ENCODE peak calls at places on chromosomes 12 and 14, in four cellular contexts. One of them, this sample, is unnamed.
A peak's percentile ranks its signal among the peaks of the same experiment; 100 is the strongest.

GRCh38 chr12:67804168-67804567 is 155.6 kb downstream of the DYRK2 start:
- DNase-seq in K562: no peak
- DNase-seq in SK-N-SH: no peak
- DNase-seq in H1: no peak
- DNase-seq in this sample: no peak

GRCh38 chr12:67892289-67892688 is 97.0 kb upstream of the IFNG-AS1 start:
- DNase-seq in SK-N-SH: peak; percentile 12
- DNase-seq in K562: no peak
- DNase-seq in H1: no peak
- DNase-seq in this sample: no peak

GRCh38 chr14:83556746-83557460 is 1973.0 kb upstream of the FLRT2 start:
- DNase-seq in H1: no peak
- DNase-seq in K562: no peak
- DNase-seq in SK-N-SH: no peak
- DNase-seq in this sample: no peak

GRCh38 chr14:31197671-31198070 is 9.9 kb downstream of the HECTD1 start:
- DNase-seq in SK-N-SH: no peak
- DNase-seq in H1: no peak
- DNase-seq in K562: no peak
- DNase-seq in this sample: no peak

GRCh38 chr12:79021021-79021420 is 156.4 kb downstream of the SYT1 start:
- DNase-seq in SK-N-SH: no peak
- DNase-seq in K562: no peak
- DNase-seq in H1: no peak
- DNase-seq in this sample: no peak

GRCh38 chr12:67592228-67593011 is 56.1 kb upstream of the DYRK2 start:
- DNase-seq in SK-N-SH: no peak
- DNase-seq in K562: no peak
- DNase-seq in H1: no peak
- DNase-seq in this sample: no peak

GRCh38 chr12:6273931-6274687 is 36.4 kb upstream of the PLEKHG6 start:
- DNase-seq in K562: no peak
- DNase-seq in SK-N-SH: peak; percentile 55
- DNase-seq in H1: no peak
- DNase-seq in this sample: no peak

GRCh38 chr12:87982208-87982607 is 47.0 kb downstream of the C12orf50 start:
- DNase-seq in K562: no peak
- DNase-seq in H1: no peak
- DNase-seq in SK-N-SH: no peak
- DNase-seq in this sample: no peak

GRCh38 chr14:106691601-106692291 is 1165.4 kb downstream of the TMEM121 start:
- DNase-seq in H1: no peak
- DNase-seq in SK-N-SH: peak; percentile 23
- DNase-seq in K562: peak; percentile 15
- DNase-seq in this sample: peak; percentile 39

GRCh38 chr12:79773896-79774295 is 83.1 kb upstream of the PAWR start:
- DNase-seq in H1: no peak
- DNase-seq in K562: no peak
- DNase-seq in SK-N-SH: no peak
- DNase-seq in this sample: no peak

GRCh38 chr12:110932048-110932447 is 11.7 kb upstream of the MYL2 start:
- DNase-seq in K562: no peak
- DNase-seq in H1: no peak
- DNase-seq in SK-N-SH: peak; percentile 40
- DNase-seq in this sample: no peak

GRCh38 chr14:60815371-60815770 is 80.8 kb downstream of the MNAT1 start:
- DNase-seq in K562: no peak
- DNase-seq in SK-N-SH: no peak
- DNase-seq in H1: no peak
- DNase-seq in this sample: no peak

GRCh38 chr14:74501135-74501614 is 7.6 kb downstream of the ISCA2 start:
- DNase-seq in H1: peak; percentile 56
- DNase-seq in K562: peak; percentile 27
- DNase-seq in SK-N-SH: peak; percentile 87
- DNase-seq in this sample: no peak

DNA sequence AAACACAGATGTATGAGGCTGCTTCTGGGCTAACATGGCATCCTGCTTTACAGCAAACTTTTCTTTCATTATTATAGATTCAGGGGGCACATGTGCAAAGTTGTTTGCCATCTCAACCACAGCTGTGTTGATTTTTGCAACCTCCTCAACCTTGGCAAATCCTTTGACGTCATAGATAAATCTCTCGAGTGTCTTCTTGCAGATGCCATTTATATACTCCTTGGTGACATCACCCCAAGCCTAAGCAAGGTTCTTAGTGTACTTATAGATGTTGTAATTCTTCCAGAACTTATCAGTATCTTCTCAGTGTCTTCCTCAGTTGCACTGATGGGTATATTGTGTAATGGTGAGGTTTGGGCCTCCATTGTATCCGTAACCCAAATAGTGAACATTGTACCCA is 135.4 kb upstream of the RPH3A start:
- DNase-seq in SK-N-SH: no peak
- DNase-seq in K562: no peak
- DNase-seq in H1: no peak
- DNase-seq in this sample: no peak
- TF ChIP-seq TAF1 in SK-N-SH: no peak
- TF ChIP-seq TAF1 in K562: no peak
- TF ChIP-seq TAF1 in H1: no peak
- TF ChIP-seq TAF1 in this sample: no peak

GRCh38 chr14:24367506-24368214 is at the start of gene NFATC4:
- DNase-seq in K562: peak; percentile 66
- DNase-seq in SK-N-SH: peak; percentile 88
- DNase-seq in H1: no peak
- DNase-seq in this sample: no peak
- TF ChIP-seq POLR2AphosphoS5 in K562: no peak
- TF ChIP-seq POLR2AphosphoS5 in SK-N-SH: no peak
- TF ChIP-seq POLR2AphosphoS5 in H1: no peak
- TF ChIP-seq POLR2AphosphoS5 in this sample: no peak

GRCh38 chr12:19757317-19757877 is 318.1 kb downstream of the AEBP2 start:
- DNase-seq in H1: no peak
- DNase-seq in SK-N-SH: peak; percentile 31
- DNase-seq in K562: no peak
- DNase-seq in this sample: no peak
- TF ChIP-seq TAF1 in H1: no peak
- TF ChIP-seq TAF1 in SK-N-SH: no peak
- TF ChIP-seq TAF1 in K562: no peak
- TF ChIP-seq TAF1 in this sample: no peak

GRCh38 chr12:56161677-56162351 is 3.7 kb downstream of the MYL6 start:
- DNase-seq in SK-N-SH: no peak
- DNase-seq in K562: no peak
- DNase-seq in H1: no peak
- DNase-seq in this sample: no peak

GRCh38 chr12:56162468-56163290 is 4.5 kb downstream of the MYL6 start:
- DNase-seq in H1: no peak
- DNase-seq in SK-N-SH: no peak
- DNase-seq in K562: no peak
- DNase-seq in this sample: no peak

GRCh38 chr12:56160160-56160763 is 2.1 kb downstream of the MYL6 start:
- DNase-seq in K562: no peak
- DNase-seq in H1: no peak
- DNase-seq in SK-N-SH: no peak
- DNase-seq in this sample: no peak

GRCh38 chr12:56159482-56160105 is 1.4 kb downstream of the MYL6 start:
- DNase-seq in K562: no peak
- DNase-seq in SK-N-SH: no peak
- DNase-seq in H1: no peak
- DNase-seq in this sample: no peak

DNA sequence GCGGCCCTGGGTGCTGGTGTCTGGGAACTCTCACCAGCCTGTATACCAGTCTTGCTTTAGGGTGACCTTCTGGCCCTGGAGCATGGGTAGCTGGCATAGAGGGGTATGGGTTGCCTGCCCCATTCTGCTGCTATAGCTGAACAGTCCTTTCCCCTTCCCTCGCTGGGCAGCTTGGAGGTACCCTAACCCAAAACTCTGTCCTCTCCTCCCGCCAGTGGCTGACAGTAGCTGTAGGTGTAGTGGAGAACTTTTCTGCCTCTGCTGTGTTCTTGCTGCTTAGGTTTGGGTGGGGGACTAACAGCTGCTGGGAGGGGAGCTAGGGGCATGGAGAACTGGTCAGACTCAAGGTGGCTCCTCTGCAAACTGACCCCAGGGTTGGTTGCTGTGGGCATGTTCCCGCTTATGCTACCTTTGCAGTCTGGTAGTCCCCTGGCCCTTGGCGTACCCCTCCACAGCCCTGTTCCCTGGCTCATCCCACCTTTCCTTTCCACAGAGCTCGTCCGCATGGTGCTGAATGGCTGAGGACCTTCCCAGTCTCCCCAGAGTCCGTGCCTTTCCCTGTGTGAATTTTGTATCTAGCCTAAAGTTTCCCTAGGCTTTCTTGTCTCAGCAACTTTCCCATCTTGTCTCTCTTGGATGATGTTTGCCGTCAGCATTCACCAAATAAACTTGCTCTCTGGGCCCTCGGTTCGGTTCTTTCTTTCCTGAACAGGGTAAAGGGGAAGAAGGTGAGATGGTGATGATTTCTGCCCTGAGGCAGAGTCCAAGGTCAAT is 2.9 kb downstream of the MYL6 start:
- DNase-seq in H1: no peak
- DNase-seq in K562: no peak
- DNase-seq in SK-N-SH: no peak
- DNase-seq in this sample: no peak
- TF ChIP-seq POLR2AphosphoS5 in H1: peak; percentile 93
- TF ChIP-seq POLR2AphosphoS5 in K562: no peak
- TF ChIP-seq POLR2AphosphoS5 in SK-N-SH: no peak
- TF ChIP-seq POLR2AphosphoS5 in this sample: no peak

GRCh38 chr12:126676426-126676825 is 1590.5 kb upstream of the TMEM132C start:
- DNase-seq in H1: no peak
- DNase-seq in SK-N-SH: no peak
- DNase-seq in K562: no peak
- DNase-seq in this sample: no peak

GRCh38 chr12:126685636-126686035 is 1581.3 kb upstream of the TMEM132C start:
- DNase-seq in SK-N-SH: no peak
- DNase-seq in K562: no peak
- DNase-seq in H1: no peak
- DNase-seq in this sample: no peak

GRCh38 chr12:126684703-126685102 is 1582.3 kb upstream of the TMEM132C start:
- DNase-seq in K562: no peak
- DNase-seq in H1: no peak
- DNase-seq in SK-N-SH: no peak
- DNase-seq in this sample: no peak

GRCh38 chr12:126681676-126682075 is 1585.3 kb upstream of the TMEM132C start:
- DNase-seq in SK-N-SH: no peak
- DNase-seq in K562: no peak
- DNase-seq in H1: no peak
- DNase-seq in this sample: no peak
- TF ChIP-seq TAF1 in SK-N-SH: no peak
- TF ChIP-seq TAF1 in K562: no peak
- TF ChIP-seq TAF1 in H1: no peak
- TF ChIP-seq TAF1 in this sample: no peak

GRCh38 chr12:51269174-51270066 is 795 bp downstream of the SMAGP start:
- DNase-seq in SK-N-SH: peak; percentile 85
- DNase-seq in K562: no peak
- DNase-seq in H1: peak; percentile 47
- DNase-seq in this sample: peak; percentile 34

GRCh38 chr12:51265024-51265423 is 5.2 kb downstream of the SMAGP start:
- DNase-seq in H1: no peak
- DNase-seq in K562: no peak
- DNase-seq in SK-N-SH: no peak
- DNase-seq in this sample: no peak

GRCh38 chr12:51270847-51271518 is 768 bp upstream of the SMAGP start:
- DNase-seq in H1: no peak
- DNase-seq in K562: no peak
- DNase-seq in SK-N-SH: no peak
- DNase-seq in this sample: no peak

GRCh38 chr12:51275088-51275487 is 4.9 kb upstream of the SMAGP start:
- DNase-seq in K562: no peak
- DNase-seq in H1: no peak
- DNase-seq in SK-N-SH: no peak
- DNase-seq in this sample: no peak

DNA sequence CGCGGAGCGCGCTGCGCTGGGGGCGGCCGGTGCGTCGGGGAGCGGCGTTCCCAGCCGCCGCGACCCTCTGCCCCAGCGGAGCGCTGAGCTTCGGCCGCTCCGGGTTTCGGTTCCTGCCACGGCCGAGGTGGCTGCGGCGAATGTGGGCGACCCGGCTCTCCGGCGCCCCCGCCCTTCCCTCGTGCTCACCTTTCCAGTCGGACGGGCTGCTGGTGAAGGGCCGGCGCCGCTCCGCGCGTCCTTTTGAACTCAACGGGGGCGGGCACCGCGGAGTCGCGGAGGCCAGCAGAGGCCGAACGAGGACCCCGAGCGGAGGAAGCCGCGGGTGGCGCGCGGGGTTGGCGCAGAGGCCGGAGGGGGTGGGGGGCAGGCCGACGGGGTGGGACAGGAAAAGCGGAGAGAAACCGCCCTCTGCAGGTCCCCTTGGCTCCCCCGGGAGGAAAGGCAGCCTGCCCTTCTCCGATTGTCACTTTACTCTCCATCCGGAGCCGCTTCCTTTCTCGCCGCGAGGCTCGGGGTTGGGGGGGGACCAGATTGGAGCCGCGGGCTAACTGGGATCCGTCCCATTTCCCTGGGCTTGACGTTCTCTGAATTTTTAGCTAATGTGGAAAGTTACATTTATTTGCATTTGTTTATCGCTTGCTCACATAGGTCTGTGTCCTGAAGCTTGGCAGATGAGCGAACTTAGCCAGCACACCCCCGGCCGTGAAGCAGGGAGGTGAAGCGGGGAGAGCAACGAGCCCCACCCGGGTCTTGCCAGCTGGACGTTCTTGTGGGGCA is at the start of gene SMAGP:
- DNase-seq in SK-N-SH: peak; percentile 81
- DNase-seq in K562: peak; percentile 82
- DNase-seq in H1: no peak
- DNase-seq in this sample: peak; percentile 54
- TF ChIP-seq POLR2AphosphoS5 in SK-N-SH: no peak
- TF ChIP-seq POLR2AphosphoS5 in K562: no peak
- TF ChIP-seq POLR2AphosphoS5 in H1: no peak
- TF ChIP-seq POLR2AphosphoS5 in this sample: no peak

GRCh38 chr12:126588586-126589249 is 1523.5 kb downstream of the AACS start:
- DNase-seq in SK-N-SH: no peak
- DNase-seq in K562: no peak
- DNase-seq in H1: no peak
- DNase-seq in this sample: no peak
- TF ChIP-seq TAF1 in SK-N-SH: no peak
- TF ChIP-seq TAF1 in K562: no peak
- TF ChIP-seq TAF1 in H1: no peak
- TF ChIP-seq TAF1 in this sample: no peak

This sample was measured in GM12892.